ENCODE peak calls at places on chromosome 12, in four cellular contexts. A, O, I and X are unnamed samples.

GRCh38 chr12:968561-968960 is 19.1 kb upstream of the RAD52 start:
- DNase-seq in A (no peak), O (no peak), I (no peak), X (no peak)

GRCh38 chr12:57498143-57498524 is 10.3 kb downstream of the MARS1 start:
- DNase-seq in A (peak), O (no peak), I (no peak), X (no peak)

GRCh38 chr12:12705833-12706520 is 10.0 kb upstream of the GPR19 start:
- DNase-seq in A (no peak), O (no peak), I (no peak), X (no peak)

GRCh38 chr12:82507656-82508055 is 149.3 kb downstream of the METTL25 start:
- DNase-seq in A (no peak), O (no peak), I (no peak), X (no peak)

GRCh38 chr12:28961948-28962384 is 187.1 kb upstream of the FAR2 start:
- DNase-seq in A (no peak), O (no peak), I (no peak), X (no peak)

GRCh38 chr12:29158364-29158763 is 9.3 kb downstream of the FAR2 start:
- DNase-seq in A (no peak), O (no peak), I (no peak), X (no peak)

GRCh38 chr12:41013921-41014642 is 174.0 kb upstream of the PDZRN4 start:
- DNase-seq in A (no peak), O (no peak), I (no peak), X (no peak)

GRCh38 chr12:77122236-77122635 is 56.9 kb upstream of the E2F7 start:
- DNase-seq in A (no peak), O (peak), I (no peak), X (peak)

GRCh38 chr12:128844031-128844635 is 9.1 kb upstream of the GLT1D1 start:
- DNase-seq in A (peak), O (peak), I (no peak), X (no peak)

GRCh38 chr12:108757842-108758241 is 26.5 kb upstream of the CORO1C start:
- DNase-seq in A (no peak), O (no peak), I (no peak), X (no peak)

GRCh38 chr12:52634266-52635056 is 16.1 kb upstream of the KRT73 start:
- DNase-seq in A (no peak), O (no peak), I (no peak), X (no peak)

DNA sequence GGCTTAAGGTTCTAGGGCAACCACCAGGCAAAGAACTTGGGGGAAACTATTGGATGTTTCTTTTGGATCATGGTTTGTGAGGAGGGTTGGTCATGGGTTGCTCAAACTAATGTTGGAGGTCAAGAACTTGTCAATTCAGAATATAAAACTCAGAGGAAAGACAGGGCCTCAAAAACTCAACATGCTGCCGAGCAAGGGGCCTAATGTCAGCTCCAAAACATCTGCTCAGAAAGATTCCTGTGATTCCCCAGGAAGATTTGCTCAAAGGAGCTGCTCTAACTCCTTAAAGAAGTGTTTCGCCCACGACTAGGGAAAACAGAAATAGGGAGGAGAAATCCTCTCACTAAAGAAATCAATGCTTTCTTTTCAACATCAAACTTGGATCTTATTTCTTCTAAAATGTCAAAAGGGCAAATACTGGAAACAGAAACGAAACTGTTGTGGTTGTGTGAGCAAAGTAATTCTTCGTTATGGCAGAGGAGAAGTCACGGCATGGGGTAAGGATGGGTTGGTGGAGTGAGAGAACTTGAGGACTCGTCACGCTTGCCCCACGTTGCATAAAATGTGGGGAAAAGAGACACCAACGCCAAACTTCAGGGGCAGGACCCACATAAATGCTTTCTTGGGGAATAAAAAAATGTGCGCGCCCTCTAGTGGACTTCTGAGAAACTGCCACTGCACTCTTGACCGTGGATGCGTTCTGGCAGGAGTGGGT is 3.8 kb upstream of the IGF1 start:
- DNase-seq in A (peak), O (peak), I (peak), X (peak)
- TF ChIP-seq NR3C1 in A (no peak), O (no peak), I (no peak), X (no peak)

GRCh38 chr12:64824500-64825142 is at the start of gene TBC1D30:
- DNase-seq in A (peak), O (no peak), I (no peak), X (no peak)
- TF ChIP-seq NR3C1 in A (no peak), O (no peak), I (no peak), X (no peak)

GRCh38 chr12:131042848-131043245 is 89.1 kb downstream of the ADGRD1 start:
- DNase-seq in A (no peak), O (no peak), I (no peak), X (no peak)
- TF ChIP-seq NR3C1 in A (no peak), O (no peak), I (no peak), X (no peak)

DNA sequence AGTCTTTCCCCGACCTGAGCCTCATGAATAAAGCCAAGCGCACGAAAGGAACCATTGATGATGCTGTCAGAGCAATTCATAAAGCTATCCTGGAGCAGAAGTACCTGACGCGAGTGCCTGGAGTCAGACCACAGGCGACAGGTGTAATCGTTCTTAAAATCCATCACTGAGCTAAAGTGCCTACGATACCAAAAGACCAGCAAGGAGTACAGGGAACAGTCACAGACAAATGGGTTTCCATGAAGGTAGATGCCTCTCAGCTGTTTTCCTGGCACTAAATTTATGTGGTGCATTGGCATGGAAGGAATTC is 1.4 kb upstream of the PCED1B start:
- DNase-seq in A (no peak), O (no peak), I (no peak), X (no peak)
- TF ChIP-seq NR3C1 in A (no peak), O (no peak), I (no peak), X (no peak)